ENCODE peak calls at places on chromosomes 3 and 15, in nine cellular contexts. N, J, I, F, W, E, T, S and B are unnamed samples.

GRCh38 chr3:181868576-181868975 is 156.9 kb downstream of the SOX2 start:
- DNase-seq in I (no peak), T (no peak), F (no peak), J (no peak), S (no peak), E (no peak), N (peak; percentile 57), W (no peak), B (no peak)

GRCh38 chr15:57861805-57862586 is 155.5 kb downstream of the POLR2M start:
- DNase-seq in N (no peak), S (no peak), W (peak; percentile 92), E (no peak), J (peak; percentile 85), T (no peak), I (peak; percentile 57), F (no peak), B (no peak)

GRCh38 chr3:146777941-146778340 is 172.8 kb upstream of the PLSCR5 start:
- DNase-seq in F (no peak), S (no peak), N (no peak), E (no peak), J (no peak), T (no peak), W (no peak), I (no peak), B (no peak)

GRCh38 chr15:63544253-63545026 is 40.0 kb downstream of the USP3 start:
- DNase-seq in N (no peak), S (no peak), J (no peak), E (no peak), W (no peak), F (no peak), T (no peak), I (no peak), B (peak; percentile 16)

GRCh38 chr3:58170376-58170775 is 40.4 kb downstream of the DNASE1L3 start:
- DNase-seq in E (no peak), F (no peak), T (no peak), W (no peak), J (no peak), N (no peak), I (no peak), S (no peak), B (no peak)

GRCh38 chr15:70752142-70752754 is 11.1 kb downstream of the UACA start:
- DNase-seq in N (no peak), E (no peak), F (no peak), J (peak; percentile 33), W (no peak), T (no peak), I (no peak), S (no peak), B (no peak)

GRCh38 chr3:197125601-197126000 is 96.0 kb upstream of the MELTF start:
- DNase-seq in I (no peak), S (no peak), J (peak; percentile 74), N (no peak), F (no peak), T (no peak), W (peak; percentile 26), E (no peak), B (no peak)

GRCh38 chr15:34206016-34206415 is 3.9 kb downstream of the KATNBL1 start:
- DNase-seq in J (peak; percentile 18), E (no peak), W (peak; percentile 21), S (no peak), F (no peak), N (no peak), I (peak; percentile 71), T (no peak), B (no peak)

GRCh38 chr3:182935803-182936202 is 44.5 kb downstream of the DCUN1D1 start:
- DNase-seq in W (no peak), S (no peak), F (no peak), T (no peak), N (no peak), E (no peak), J (no peak), I (no peak), B (no peak)

GRCh38 chr15:56732881-56733130 is 503 bp downstream of the ZNF280D start:
- DNase-seq in T (no peak), S (no peak), F (no peak), W (no peak), J (no peak), E (no peak), I (no peak), N (no peak), B (peak; percentile 19)

GRCh38 chr3:196323723-196324122 is 5.7 kb upstream of the DYNLT2B start:
- DNase-seq in J (peak; percentile 35), T (no peak), S (no peak), E (no peak), I (no peak), F (no peak), N (peak; percentile 83), W (peak; percentile 50), B (no peak)

GRCh38 chr3:184800349-184800748 is 11.6 kb upstream of the VPS8 start:
- DNase-seq in E (no peak), F (no peak), I (no peak), J (no peak), N (no peak), S (no peak), T (no peak), W (no peak), B (no peak)

GRCh38 chr3:195384952-195385351 is 57.9 kb downstream of the ACAP2 start:
- DNase-seq in S (no peak), J (no peak), T (no peak), F (no peak), N (no peak), E (no peak), W (no peak), I (peak; percentile 37), B (no peak)

GRCh38 chr15:55007561-55007960 is 189.2 kb downstream of the RSL24D1 start:
- DNase-seq in J (no peak), T (no peak), S (no peak), W (no peak), I (no peak), F (no peak), E (no peak), N (no peak), B (no peak)

GRCh38 chr3:152786977-152787681 is 47.8 kb upstream of the P2RY1 start:
- DNase-seq in E (no peak), S (no peak), F (no peak), J (no peak), W (no peak), T (no peak), I (no peak), N (no peak), B (no peak)

GRCh38 chr3:128787256-128788253 is 61.6 kb downstream of the RAB7A start:
- DNase-seq in I (peak; percentile 70), W (peak; percentile 33), T (no peak), F (no peak), E (no peak), J (peak; percentile 91), N (peak; percentile 85), S (peak; percentile 45), B (no peak)

GRCh38 chr15:51087513-51087912 is 7.2 kb downstream of the TNFAIP8L3 start:
- DNase-seq in N (no peak), S (no peak), T (no peak), E (no peak), I (no peak), W (no peak), F (no peak), J (no peak), B (no peak)

GRCh38 chr15:48682949-48683651 is 37.6 kb upstream of the FBN1 start:
- DNase-seq in F (no peak), S (no peak), W (peak; percentile 92), T (no peak), E (no peak), N (no peak), J (peak; percentile 95), I (peak; percentile 76), B (no peak)

GRCh38 chr15:57566840-57567239 is 24.9 kb upstream of the MYZAP start:
- DNase-seq in J (no peak), I (peak; percentile 70), S (no peak), T (no peak), F (no peak), E (no peak), N (no peak), W (peak; percentile 46), B (no peak)

DNA sequence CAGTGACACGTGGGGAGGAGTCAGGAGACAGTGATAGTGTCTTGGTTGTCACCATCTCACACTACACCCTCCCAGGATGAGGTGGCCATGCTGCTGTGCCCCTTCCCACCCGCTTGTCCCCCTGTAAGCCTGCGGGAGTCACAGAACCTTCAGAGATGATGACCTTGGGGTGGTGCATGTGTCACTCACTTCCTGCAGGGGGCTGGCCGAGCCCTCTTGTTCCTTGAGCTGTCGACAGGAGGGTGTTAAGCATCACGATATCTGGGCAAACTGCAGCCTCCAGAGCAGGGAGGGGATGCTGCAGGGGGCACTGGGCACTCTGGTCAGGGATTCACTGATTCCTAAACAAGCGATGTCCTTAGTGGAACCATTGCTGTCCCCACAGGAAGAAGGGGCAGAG is 27.7 kb downstream of the FAH start:
- DNase-seq in E (no peak), F (no peak), T (no peak), N (peak; percentile 60), W (no peak), S (no peak), I (no peak), J (no peak), B (no peak)
- TF ChIP-seq CTCF in E (no peak), F (no peak), T (no peak), N (peak; percentile 59), W (no peak), S (no peak), I (no peak), J (no peak), B (no peak)

DNA sequence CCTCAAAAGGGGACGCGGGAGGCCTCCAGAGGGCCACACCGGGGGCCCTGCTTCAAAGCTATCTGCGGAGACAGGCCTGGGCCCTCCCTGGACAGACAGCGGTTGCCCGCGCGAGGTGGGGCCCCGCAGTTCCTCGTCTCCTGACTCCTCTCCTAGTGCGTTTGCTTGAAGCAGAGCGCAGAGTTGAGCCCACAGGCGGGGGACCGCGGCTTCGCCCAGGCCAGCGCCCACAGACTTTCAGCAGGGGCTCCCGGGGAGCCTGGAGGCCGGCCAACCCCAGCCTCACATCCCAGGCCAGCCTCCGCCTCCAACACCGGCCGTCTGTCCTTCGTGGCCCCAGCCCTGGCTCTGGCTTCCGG is 540 bp upstream of the ADAMTS7 start:
- DNase-seq in T (no peak), W (no peak), S (no peak), I (no peak), E (no peak), F (no peak), N (no peak), J (no peak), B (no peak)
- TF ChIP-seq CTCF in T (peak; percentile 7), W (no peak), S (peak; percentile 39), I (peak; percentile 30), E (no peak), F (no peak), N (no peak), J (no peak), B (no peak)

GRCh38 chr15:101121511-101122090 is 130.2 kb downstream of the CHSY1 start:
- DNase-seq in J (peak; percentile 62), N (peak; percentile 85), S (peak; percentile 65), T (no peak), F (peak; percentile 22), W (peak; percentile 79), I (peak; percentile 12), E (peak; percentile 34), B (peak; percentile 79)
- TF ChIP-seq CTCF in J (peak; percentile 37), N (peak; percentile 59), S (peak; percentile 24), T (no peak), F (peak; percentile 30), W (peak; percentile 42), I (peak; percentile 21), E (no peak), B (peak; percentile 4)

DNA sequence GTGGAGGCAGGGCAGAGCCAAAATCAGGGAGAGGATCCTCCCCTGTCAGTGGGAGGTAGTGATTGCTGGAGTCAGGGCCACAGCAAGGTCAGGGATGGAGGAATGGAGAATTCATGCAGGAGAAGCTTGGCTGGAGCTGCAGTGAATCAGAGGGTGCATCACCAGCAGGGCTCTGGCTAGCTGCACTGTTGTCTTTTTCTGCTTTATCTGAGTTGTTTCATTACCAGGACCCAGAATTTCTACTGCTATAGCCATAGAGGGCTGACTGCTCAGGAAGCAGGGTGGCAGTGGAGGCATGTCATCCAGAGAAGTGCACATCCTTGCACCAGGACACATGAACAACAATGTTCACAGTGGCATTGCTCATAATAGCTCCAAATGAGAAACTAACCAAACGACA is 113.5 kb upstream of the GALNT15 start:
- DNase-seq in N (no peak), I (peak; percentile 69), S (no peak), T (no peak), F (no peak), E (no peak), J (peak; percentile 96), W (peak; percentile 95), B (no peak)
- TF ChIP-seq CTCF in N (no peak), I (no peak), S (no peak), T (no peak), F (no peak), E (no peak), J (no peak), W (no peak), B (no peak)